ENCODE peak calls at places on chromosome 11, in seven cellular contexts. F is activated CD8-positive, alpha-beta memory T cell treated with anti-CD3 and anti-CD28 coated beads, Interleukin-2, amount 50 U/mL, for 4 hours; Y is stimulated activated CD4-positive, alpha-beta T cell treated with anti-CD3 and anti-CD28 coated beads, Interleukin-4, amount 100 ng/mL, for 1 hour; R is Peyer's patch; K is Caki2; P is stimulated activated CD8-positive, alpha-beta memory T cell treated with anti-CD3 and anti-CD28 coated beads, Interleukin-7, amount 100 ng/mL, for 1 hour; H is dorsolateral prefrontal cortex. U is an unnamed sample.

GRCh38 chr11:60767388-60767811 is 10.7 kb downstream of the MS4A15 start:
- DNase-seq in F (no peak), P (no peak), R (no peak), K (no peak), Y (peak), H (no peak), U (peak)

GRCh38 chr11:46249103-46249942 is 28.1 kb upstream of the CREB3L1 start:
- DNase-seq in R (no peak), P (no peak), F (no peak), Y (no peak), K (no peak), H (no peak), U (no peak)

GRCh38 chr11:64935634-64936081 is at the start of gene GPHA2:
- DNase-seq in H (no peak), R (no peak), P (no peak), K (no peak), Y (no peak), F (no peak), U (no peak)

GRCh38 chr11:19652976-19653375 is 59.7 kb upstream of the NAV2 start:
- DNase-seq in K (peak), F (no peak), R (no peak), P (no peak), Y (no peak), H (no peak), U (no peak)

GRCh38 chr11:75262961-75263852 is 22.6 kb downstream of the TPBGL start:
- DNase-seq in Y (no peak), R (no peak), P (no peak), H (peak), F (no peak), K (no peak), U (no peak)

GRCh38 chr11:112195906-112196305 is 20.6 kb downstream of the BCO2 start:
- DNase-seq in R (no peak), Y (no peak), P (no peak), K (peak), H (no peak), F (no peak), U (no peak)

GRCh38 chr11:134584706-134585445 is 172.8 kb upstream of the B3GAT1 start:
- DNase-seq in R (no peak), K (no peak), H (no peak), F (no peak), P (no peak), Y (no peak), U (no peak)

GRCh38 chr11:96155627-96156378 is 187.2 kb downstream of the MAML2 start:
- DNase-seq in F (peak), R (peak), H (peak), P (no peak), Y (peak), K (peak), U (peak)

GRCh38 chr11:64089027-64089360 is 53.3 kb downstream of the FLRT1 start:
- DNase-seq in H (no peak), Y (no peak), K (no peak), F (no peak), P (no peak), R (no peak), U (no peak)

GRCh38 chr11:20647976-20648565 is 21.3 kb upstream of the NELL1 start:
- DNase-seq in Y (no peak), H (no peak), K (peak), P (no peak), F (peak), R (peak), U (peak)

GRCh38 chr11:57349491-57350274 is 11.5 kb downstream of the P2RX3 start:
- DNase-seq in K (peak), F (peak), R (peak), P (peak), H (peak), Y (peak), U (peak)

GRCh38 chr11:2662430-2663299 is 37.1 kb downstream of the KCNQ1OT1 start:
- DNase-seq in K (no peak), P (no peak), H (no peak), Y (no peak), F (no peak), R (no peak), U (no peak)